ENCODE peak calls at places on chromosomes 4 and X, in six cellular contexts. X is heart left ventricle, U is tibial artery, O is upper lobe of right lung, W is suprapubic skin, V is lower leg skin. Y is an unnamed sample.

GRCh38 chr4:29829067-29829466 is 891.1 kb upstream of the PCDH7 start:
- DNase-seq in X (no peak), U (no peak), O (no peak), W (no peak), V (no peak), Y (no peak)

GRCh38 chr4:79049840-79050520 is 110.7 kb upstream of the PAQR3 start:
- DNase-seq in X (no peak), U (no peak), O (no peak), W (no peak), V (peak), Y (peak)

GRCh38 chr4:138405934-138406567 is 163.9 kb upstream of the SLC7A11 start:
- DNase-seq in X (no peak), U (no peak), O (no peak), W (no peak), V (no peak), Y (no peak)

GRCh38 chrX:154430916-154431315 is 2.4 kb downstream of the ATP6AP1 start:
- DNase-seq in X (no peak), U (no peak), O (peak), W (peak), V (no peak), Y (no peak)

GRCh38 chrX:30939928-30940327 is 50.9 kb upstream of the TAB3 start:
- DNase-seq in X (no peak), U (no peak), O (no peak), W (no peak), V (no peak), Y (no peak)

GRCh38 chrX:52608961-52609360 is 45.7 kb downstream of the SSX7 start:
- DNase-seq in X (no peak), U (no peak), O (no peak), W (no peak), V (no peak), Y (no peak)

GRCh38 chrX:47201545-47201944 is 7.9 kb downstream of the UBA1 start:
- DNase-seq in X (no peak), U (no peak), O (no peak), W (no peak), V (no peak), Y (no peak)

GRCh38 chr4:94406668-94407437 is 44.9 kb upstream of the PDLIM5 start:
- DNase-seq in X (peak), U (peak), O (no peak), W (peak), V (peak), Y (no peak)

GRCh38 chr4:134216436-134216835 is 14.8 kb upstream of the PABPC4L start:
- DNase-seq in X (no peak), U (no peak), O (no peak), W (no peak), V (no peak), Y (no peak)

GRCh38 chr4:103449285-103449684 is 251.1 kb upstream of the CENPE start:
- DNase-seq in X (no peak), U (no peak), O (no peak), W (no peak), V (no peak), Y (no peak)

GRCh38 chr4:76723916-76724315 is 174.0 kb downstream of the SOWAHB start:
- DNase-seq in X (no peak), U (no peak), O (no peak), W (no peak), V (no peak), Y (no peak)

GRCh38 chr4:53346920-53347852 is 18.7 kb downstream of the SCFD2 start:
- DNase-seq in X (peak), U (no peak), O (no peak), W (no peak), V (no peak), Y (no peak)

GRCh38 chr4:162274354-162274753 is 110.6 kb upstream of the FSTL5 start:
- DNase-seq in X (no peak), U (peak), O (no peak), W (no peak), V (no peak), Y (no peak)

GRCh38 chr4:78928835-78929234 is 10.4 kb downstream of the PAQR3 start:
- DNase-seq in X (no peak), U (no peak), O (no peak), W (no peak), V (no peak), Y (no peak)

GRCh38 chr4:182809417-182810102 is 107.6 kb downstream of the DCTD start:
- DNase-seq in X (no peak), U (no peak), O (no peak), W (no peak), V (no peak), Y (no peak)

GRCh38 chr4:26624042-26624441 is 40.2 kb downstream of the TBC1D19 start:
- DNase-seq in X (no peak), U (no peak), O (no peak), W (no peak), V (no peak), Y (no peak)

GRCh38 chr4:101790521-101791188 is at the start of gene BANK1:
- DNase-seq in X (peak), U (peak), O (peak), W (no peak), V (peak), Y (peak)

GRCh38 chr4:181475781-181476180 is 767.4 kb upstream of the TENM3 start:
- DNase-seq in X (no peak), U (no peak), O (no peak), W (no peak), V (no peak), Y (no peak)

GRCh38 chr4:158722291-158722916 is 792 bp downstream of the PPID start:
- DNase-seq in X (no peak), U (no peak), O (no peak), W (no peak), V (no peak), Y (no peak)

GRCh38 chr4:156584100-156584499 is 387.5 kb downstream of the PDGFC start:
- DNase-seq in X (no peak), U (no peak), O (no peak), W (no peak), V (no peak), Y (no peak)

GRCh38 chrX:94058728-94059382 is 384.8 kb downstream of the FAM133A start:
- DNase-seq in X (no peak), U (no peak), O (no peak), W (no peak), V (no peak), Y (no peak)

GRCh38 chr4:48699470-48699869 is 80.6 kb downstream of the FRYL start:
- DNase-seq in X (no peak), U (no peak), O (no peak), W (no peak), V (no peak), Y (no peak)

GRCh38 chr4:100299019-100299418 is 108.8 kb upstream of the DDIT4L start:
- DNase-seq in X (peak), U (peak), O (no peak), W (no peak), V (no peak), Y (no peak)

GRCh38 chr4:187929024-187929423 is 66.5 kb upstream of the ZFP42 start:
- DNase-seq in X (no peak), U (no peak), O (no peak), W (no peak), V (no peak), Y (no peak)

GRCh38 chr4:123398803-123399637 is 2.4 kb downstream of the SPRY1 start:
- DNase-seq in X (peak), U (peak), O (peak), W (peak), V (peak), Y (peak)

GRCh38 chr4:123399638-123400358 is 3.2 kb downstream of the SPRY1 start:
- DNase-seq in X (no peak), U (no peak), O (no peak), W (no peak), V (no peak), Y (no peak)

GRCh38 chr4:123398151-123398802 is 1.7 kb downstream of the SPRY1 start:
- DNase-seq in X (peak), U (peak), O (peak), W (peak), V (peak), Y (peak)

GRCh38 chr4:123403205-123403604 is 6.6 kb downstream of the SPRY1 start:
- DNase-seq in X (no peak), U (no peak), O (no peak), W (no peak), V (no peak), Y (no peak)

DNA sequence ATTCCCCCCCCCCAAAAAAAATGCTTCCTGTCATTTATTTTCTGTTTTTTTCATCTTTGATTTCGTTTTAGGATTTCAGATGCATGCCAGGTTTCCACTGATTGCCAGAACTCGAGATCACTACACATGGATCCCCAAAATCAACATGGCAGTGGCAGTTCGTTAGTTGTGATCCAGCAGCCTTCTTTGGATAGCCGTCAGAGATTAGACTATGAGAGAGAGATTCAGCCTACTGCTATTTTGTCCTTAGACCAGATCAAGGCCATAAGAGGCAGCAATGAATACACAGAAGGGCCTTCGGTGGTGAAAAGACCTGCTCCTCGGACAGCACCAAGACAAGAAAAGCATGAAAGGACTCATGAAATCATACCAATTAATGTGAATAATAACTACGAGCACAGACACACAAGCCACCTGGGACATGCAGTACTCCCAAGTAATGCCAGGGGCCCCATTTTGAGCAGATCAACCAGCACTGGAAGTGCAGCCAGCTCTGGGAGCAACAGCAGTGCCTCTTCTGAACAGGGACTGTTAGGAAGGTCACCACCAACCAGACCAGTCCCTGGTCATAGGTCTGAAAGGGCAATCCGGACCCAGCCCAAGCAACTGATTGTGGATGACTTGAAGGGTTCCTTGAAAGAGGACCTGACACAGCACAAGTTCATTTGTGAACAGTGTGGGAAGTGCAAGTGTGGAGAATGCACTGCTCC is 5.0 kb downstream of the SPRY1 start:
- DNase-seq in X (no peak), U (no peak), O (no peak), W (no peak), V (no peak), Y (peak)
- H3K4me3 ChIP-seq in X (peak), U (peak), O (peak), W (peak), V (no peak), Y (peak)

GRCh38 chr4:20984011-20984836 is 284.0 kb downstream of the PACRGL start:
- DNase-seq in X (no peak), U (no peak), O (peak), W (no peak), V (no peak), Y (peak)
- H3K4me3 ChIP-seq in X (no peak), U (no peak), O (no peak), W (no peak), V (no peak), Y (no peak)

GRCh38 chr4:118833192-118833820 is 2.6 kb downstream of the SEC24D start:
- DNase-seq in X (no peak), U (no peak), O (no peak), W (no peak), V (no peak), Y (no peak)
- H3K4me3 ChIP-seq in X (no peak), U (no peak), O (no peak), W (no peak), V (no peak), Y (no peak)

GRCh38 chr4:6471303-6472007 is 959 bp downstream of the PPP2R2C start:
- DNase-seq in X (no peak), U (peak), O (no peak), W (no peak), V (peak), Y (no peak)

GRCh38 chr4:6470502-6471302 is 1.7 kb downstream of the PPP2R2C start:
- DNase-seq in X (peak), U (peak), O (peak), W (peak), V (peak), Y (no peak)

GRCh38 chr4:6468376-6468775 is 4.0 kb downstream of the PPP2R2C start:
- DNase-seq in X (peak), U (no peak), O (no peak), W (no peak), V (peak), Y (no peak)

GRCh38 chr4:6469144-6469543 is 3.3 kb downstream of the PPP2R2C start:
- DNase-seq in X (peak), U (no peak), O (no peak), W (no peak), V (peak), Y (no peak)

DNA sequence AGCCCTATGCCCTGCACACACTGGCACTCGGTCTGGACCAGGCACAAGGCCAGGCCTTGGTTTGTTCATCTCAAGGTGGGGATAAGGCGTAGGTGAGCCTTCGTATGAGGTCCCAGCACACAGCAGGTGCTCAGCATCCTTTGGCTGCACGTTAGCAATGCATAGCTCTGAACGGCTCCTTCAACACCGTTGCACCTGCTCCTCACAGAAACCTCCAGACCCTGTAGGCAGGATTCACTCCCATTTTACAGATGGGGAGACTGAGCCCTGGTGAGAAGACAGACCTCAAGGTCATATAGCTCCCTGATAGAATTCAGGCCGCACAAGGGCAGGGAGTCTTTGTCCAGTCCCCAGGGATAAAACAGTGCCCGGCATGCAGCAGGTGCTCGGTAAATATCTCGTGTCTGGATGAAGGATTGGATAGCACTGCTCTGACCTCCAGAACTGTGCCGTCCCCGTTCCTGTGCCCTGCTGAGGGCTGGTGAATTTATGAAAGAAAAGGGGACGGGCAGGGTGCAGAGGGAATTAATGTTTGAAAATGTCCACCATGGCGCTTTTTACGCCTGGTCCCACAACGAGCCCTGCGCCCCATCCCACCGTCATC is 2.4 kb downstream of the PPP2R2C start:
- DNase-seq in X (no peak), U (no peak), O (no peak), W (no peak), V (peak), Y (no peak)
- H3K4me3 ChIP-seq in X (no peak), U (peak), O (peak), W (peak), V (no peak), Y (no peak)